ENCODE peak calls at places on chromosomes 11 and 22, in ten cellular contexts. One of them, this sample, is unnamed.
A peak's percentile ranks its signal among the peaks of the same experiment; 100 is the strongest.

GRCh38 chr11:28874706-28875105 is 766.5 kb downstream of the METTL15 start:
- DNase-seq in SJSA1: no peak
- DNase-seq in A549: no peak
- DNase-seq in OCI-LY7: no peak
- DNase-seq in fibroblast of the aortic adventitia: no peak
- DNase-seq in CD4-positive, CD25-positive, alpha-beta regulatory T cell: no peak
- DNase-seq in tibial artery: no peak
- DNase-seq in psoas muscle: no peak
- DNase-seq in CD4-positive, alpha-beta memory T cell: no peak
- DNase-seq in effector memory CD4-positive, alpha-beta T cell: no peak
- DNase-seq in this sample: no peak

GRCh38 chr22:26952654-26953379 is 295.4 kb downstream of the MIAT start:
- DNase-seq in effector memory CD4-positive, alpha-beta T cell: no peak
- DNase-seq in SJSA1: no peak
- DNase-seq in OCI-LY7: no peak
- DNase-seq in tibial artery: no peak
- DNase-seq in CD4-positive, alpha-beta memory T cell: no peak
- DNase-seq in fibroblast of the aortic adventitia: no peak
- DNase-seq in psoas muscle: no peak
- DNase-seq in A549: no peak
- DNase-seq in CD4-positive, CD25-positive, alpha-beta regulatory T cell: no peak
- DNase-seq in this sample: no peak

GRCh38 chr22:39900306-39901227 is at the start of gene GRAP2:
- DNase-seq in CD4-positive, alpha-beta memory T cell: peak; percentile 84
- DNase-seq in fibroblast of the aortic adventitia: no peak
- DNase-seq in CD4-positive, CD25-positive, alpha-beta regulatory T cell: peak; percentile 47
- DNase-seq in psoas muscle: no peak
- DNase-seq in tibial artery: no peak
- DNase-seq in A549: no peak
- DNase-seq in OCI-LY7: peak; percentile 30
- DNase-seq in SJSA1: no peak
- DNase-seq in effector memory CD4-positive, alpha-beta T cell: peak; percentile 67
- DNase-seq in this sample: no peak

GRCh38 chr11:61158691-61159381 is 2.4 kb downstream of the VPS37C start:
- DNase-seq in psoas muscle: no peak
- DNase-seq in effector memory CD4-positive, alpha-beta T cell: no peak
- DNase-seq in fibroblast of the aortic adventitia: peak; percentile 82
- DNase-seq in tibial artery: no peak
- DNase-seq in A549: no peak
- DNase-seq in CD4-positive, CD25-positive, alpha-beta regulatory T cell: no peak
- DNase-seq in OCI-LY7: no peak
- DNase-seq in SJSA1: peak; percentile 64
- DNase-seq in CD4-positive, alpha-beta memory T cell: no peak
- DNase-seq in this sample: peak; percentile 66

GRCh38 chr11:73810637-73811036 is 23.0 kb downstream of the MRPL48 start:
- DNase-seq in fibroblast of the aortic adventitia: no peak
- DNase-seq in OCI-LY7: no peak
- DNase-seq in SJSA1: peak; percentile 34
- DNase-seq in effector memory CD4-positive, alpha-beta T cell: no peak
- DNase-seq in tibial artery: no peak
- DNase-seq in psoas muscle: no peak
- DNase-seq in A549: no peak
- DNase-seq in CD4-positive, alpha-beta memory T cell: no peak
- DNase-seq in CD4-positive, CD25-positive, alpha-beta regulatory T cell: no peak
- DNase-seq in this sample: no peak

GRCh38 chr11:16739326-16739875 is 954 bp downstream of the C11orf58 start:
- DNase-seq in psoas muscle: no peak
- DNase-seq in tibial artery: no peak
- DNase-seq in SJSA1: no peak
- DNase-seq in effector memory CD4-positive, alpha-beta T cell: no peak
- DNase-seq in A549: peak; percentile 15
- DNase-seq in CD4-positive, alpha-beta memory T cell: peak; percentile 31
- DNase-seq in CD4-positive, CD25-positive, alpha-beta regulatory T cell: no peak
- DNase-seq in OCI-LY7: peak; percentile 22
- DNase-seq in fibroblast of the aortic adventitia: peak; percentile 29
- DNase-seq in this sample: no peak

GRCh38 chr11:116557261-116557660 is 215.5 kb downstream of the BUD13 start:
- DNase-seq in CD4-positive, CD25-positive, alpha-beta regulatory T cell: no peak
- DNase-seq in A549: no peak
- DNase-seq in psoas muscle: no peak
- DNase-seq in CD4-positive, alpha-beta memory T cell: no peak
- DNase-seq in tibial artery: no peak
- DNase-seq in effector memory CD4-positive, alpha-beta T cell: no peak
- DNase-seq in fibroblast of the aortic adventitia: no peak
- DNase-seq in SJSA1: no peak
- DNase-seq in OCI-LY7: no peak
- DNase-seq in this sample: no peak

GRCh38 chr11:33957304-33957917 is 65.5 kb upstream of the LMO2 start:
- DNase-seq in A549: no peak
- DNase-seq in effector memory CD4-positive, alpha-beta T cell: no peak
- DNase-seq in CD4-positive, alpha-beta memory T cell: no peak
- DNase-seq in CD4-positive, CD25-positive, alpha-beta regulatory T cell: no peak
- DNase-seq in SJSA1: no peak
- DNase-seq in fibroblast of the aortic adventitia: no peak
- DNase-seq in psoas muscle: no peak
- DNase-seq in OCI-LY7: no peak
- DNase-seq in tibial artery: no peak
- DNase-seq in this sample: no peak

GRCh38 chr11:28524098-28524497 is 415.9 kb downstream of the METTL15 start:
- DNase-seq in OCI-LY7: no peak
- DNase-seq in A549: no peak
- DNase-seq in CD4-positive, alpha-beta memory T cell: no peak
- DNase-seq in psoas muscle: no peak
- DNase-seq in tibial artery: no peak
- DNase-seq in CD4-positive, CD25-positive, alpha-beta regulatory T cell: no peak
- DNase-seq in SJSA1: no peak
- DNase-seq in fibroblast of the aortic adventitia: peak; percentile 71
- DNase-seq in effector memory CD4-positive, alpha-beta T cell: no peak
- DNase-seq in this sample: peak; percentile 59

GRCh38 chr11:70073881-70074371 is 4.2 kb upstream of the ANO1 start:
- DNase-seq in SJSA1: peak; percentile 75
- DNase-seq in CD4-positive, alpha-beta memory T cell: no peak
- DNase-seq in fibroblast of the aortic adventitia: peak; percentile 9
- DNase-seq in A549: no peak
- DNase-seq in OCI-LY7: no peak
- DNase-seq in psoas muscle: no peak
- DNase-seq in tibial artery: no peak
- DNase-seq in effector memory CD4-positive, alpha-beta T cell: no peak
- DNase-seq in CD4-positive, CD25-positive, alpha-beta regulatory T cell: no peak
- DNase-seq in this sample: peak; percentile 45

GRCh38 chr11:131253885-131254204 is 116.6 kb upstream of the NTM start:
- DNase-seq in CD4-positive, CD25-positive, alpha-beta regulatory T cell: no peak
- DNase-seq in effector memory CD4-positive, alpha-beta T cell: no peak
- DNase-seq in OCI-LY7: no peak
- DNase-seq in tibial artery: no peak
- DNase-seq in A549: no peak
- DNase-seq in CD4-positive, alpha-beta memory T cell: no peak
- DNase-seq in SJSA1: no peak
- DNase-seq in fibroblast of the aortic adventitia: peak; percentile 10
- DNase-seq in psoas muscle: no peak
- DNase-seq in this sample: no peak

GRCh38 chr11:68792400-68792955 is 41.2 kb upstream of the TESMIN start:
- DNase-seq in A549: no peak
- DNase-seq in effector memory CD4-positive, alpha-beta T cell: no peak
- DNase-seq in CD4-positive, CD25-positive, alpha-beta regulatory T cell: no peak
- DNase-seq in fibroblast of the aortic adventitia: no peak
- DNase-seq in CD4-positive, alpha-beta memory T cell: no peak
- DNase-seq in SJSA1: no peak
- DNase-seq in psoas muscle: no peak
- DNase-seq in OCI-LY7: no peak
- DNase-seq in tibial artery: no peak
- DNase-seq in this sample: no peak

GRCh38 chr22:31332886-31333285 is 13.3 kb downstream of the PATZ1 start:
- DNase-seq in A549: no peak
- DNase-seq in SJSA1: no peak
- DNase-seq in OCI-LY7: no peak
- DNase-seq in CD4-positive, CD25-positive, alpha-beta regulatory T cell: no peak
- DNase-seq in effector memory CD4-positive, alpha-beta T cell: no peak
- DNase-seq in tibial artery: no peak
- DNase-seq in fibroblast of the aortic adventitia: no peak
- DNase-seq in psoas muscle: no peak
- DNase-seq in CD4-positive, alpha-beta memory T cell: no peak
- DNase-seq in this sample: no peak

GRCh38 chr11:121544956-121545355 is 92.2 kb upstream of the SORL1-AS1 start:
- DNase-seq in CD4-positive, CD25-positive, alpha-beta regulatory T cell: no peak
- DNase-seq in OCI-LY7: peak; percentile 30
- DNase-seq in fibroblast of the aortic adventitia: no peak
- DNase-seq in tibial artery: no peak
- DNase-seq in effector memory CD4-positive, alpha-beta T cell: no peak
- DNase-seq in SJSA1: no peak
- DNase-seq in psoas muscle: no peak
- DNase-seq in A549: no peak
- DNase-seq in CD4-positive, alpha-beta memory T cell: no peak
- DNase-seq in this sample: no peak

GRCh38 chr11:125315088-125315740 is 150.7 kb downstream of the PKNOX2 start:
- DNase-seq in A549: no peak
- DNase-seq in tibial artery: no peak
- DNase-seq in effector memory CD4-positive, alpha-beta T cell: no peak
- DNase-seq in CD4-positive, alpha-beta memory T cell: no peak
- DNase-seq in OCI-LY7: no peak
- DNase-seq in SJSA1: no peak
- DNase-seq in fibroblast of the aortic adventitia: peak; percentile 65
- DNase-seq in psoas muscle: peak; percentile 63
- DNase-seq in CD4-positive, CD25-positive, alpha-beta regulatory T cell: no peak
- DNase-seq in this sample: no peak

GRCh38 chr11:114166897-114167323 is 107.4 kb downstream of the ZBTB16 start:
- DNase-seq in CD4-positive, alpha-beta memory T cell: peak; percentile 50
- DNase-seq in psoas muscle: no peak
- DNase-seq in CD4-positive, CD25-positive, alpha-beta regulatory T cell: no peak
- DNase-seq in effector memory CD4-positive, alpha-beta T cell: no peak
- DNase-seq in OCI-LY7: peak; percentile 28
- DNase-seq in fibroblast of the aortic adventitia: peak; percentile 94
- DNase-seq in A549: no peak
- DNase-seq in SJSA1: peak; percentile 37
- DNase-seq in tibial artery: no peak
- DNase-seq in this sample: peak; percentile 17

DNA sequence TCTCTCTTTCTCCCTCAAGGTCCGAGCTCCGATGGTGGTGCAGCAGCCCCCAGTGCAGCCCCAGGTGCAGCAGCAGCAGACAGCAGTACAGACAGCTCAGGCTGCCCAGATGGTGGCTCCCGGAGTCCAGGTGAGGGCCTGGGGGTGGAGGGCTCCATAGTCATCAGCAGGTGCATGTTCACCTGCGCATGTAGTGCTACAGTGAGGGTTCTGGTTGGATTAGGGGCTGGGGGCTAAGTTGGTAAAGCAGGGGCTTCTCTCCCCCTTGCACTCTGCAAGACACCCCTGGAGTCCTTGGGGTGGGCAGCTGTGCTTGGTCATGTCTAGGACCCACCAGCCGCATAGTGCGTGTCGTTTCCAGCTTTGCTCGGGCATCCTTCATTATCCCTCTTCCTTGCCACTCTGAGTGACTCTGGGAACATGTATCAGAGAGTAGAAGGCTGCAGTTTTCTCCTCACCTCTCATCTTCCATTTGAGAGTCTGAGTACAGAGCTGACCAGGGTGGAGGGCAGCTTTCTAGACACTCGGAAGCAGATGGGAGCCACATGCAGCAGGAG is 61.2 kb downstream of the MED15 start:
- DNase-seq in OCI-LY7: no peak
- DNase-seq in effector memory CD4-positive, alpha-beta T cell: no peak
- DNase-seq in tibial artery: no peak
- DNase-seq in psoas muscle: peak; percentile 48
- DNase-seq in fibroblast of the aortic adventitia: no peak
- DNase-seq in A549: no peak
- DNase-seq in CD4-positive, CD25-positive, alpha-beta regulatory T cell: no peak
- DNase-seq in SJSA1: no peak
- DNase-seq in CD4-positive, alpha-beta memory T cell: no peak
- DNase-seq in this sample: no peak
- H3K4me3 ChIP-seq in OCI-LY7: no peak overlapping the region
- H3K4me3 ChIP-seq in effector memory CD4-positive, alpha-beta T cell: peak overlapping the region; percentile 29
- H3K4me3 ChIP-seq in tibial artery: no peak overlapping the region
- H3K4me3 ChIP-seq in psoas muscle: no peak overlapping the region
- H3K4me3 ChIP-seq in fibroblast of the aortic adventitia: no peak overlapping the region
- H3K4me3 ChIP-seq in A549: no peak overlapping the region
- H3K4me3 ChIP-seq in CD4-positive, CD25-positive, alpha-beta regulatory T cell: peak overlapping the region; percentile 54
- H3K4me3 ChIP-seq in SJSA1: no peak overlapping the region
- H3K4me3 ChIP-seq in CD4-positive, alpha-beta memory T cell: peak overlapping the region; percentile 14
- H3K4me3 ChIP-seq in this sample: no peak overlapping the region

DNA sequence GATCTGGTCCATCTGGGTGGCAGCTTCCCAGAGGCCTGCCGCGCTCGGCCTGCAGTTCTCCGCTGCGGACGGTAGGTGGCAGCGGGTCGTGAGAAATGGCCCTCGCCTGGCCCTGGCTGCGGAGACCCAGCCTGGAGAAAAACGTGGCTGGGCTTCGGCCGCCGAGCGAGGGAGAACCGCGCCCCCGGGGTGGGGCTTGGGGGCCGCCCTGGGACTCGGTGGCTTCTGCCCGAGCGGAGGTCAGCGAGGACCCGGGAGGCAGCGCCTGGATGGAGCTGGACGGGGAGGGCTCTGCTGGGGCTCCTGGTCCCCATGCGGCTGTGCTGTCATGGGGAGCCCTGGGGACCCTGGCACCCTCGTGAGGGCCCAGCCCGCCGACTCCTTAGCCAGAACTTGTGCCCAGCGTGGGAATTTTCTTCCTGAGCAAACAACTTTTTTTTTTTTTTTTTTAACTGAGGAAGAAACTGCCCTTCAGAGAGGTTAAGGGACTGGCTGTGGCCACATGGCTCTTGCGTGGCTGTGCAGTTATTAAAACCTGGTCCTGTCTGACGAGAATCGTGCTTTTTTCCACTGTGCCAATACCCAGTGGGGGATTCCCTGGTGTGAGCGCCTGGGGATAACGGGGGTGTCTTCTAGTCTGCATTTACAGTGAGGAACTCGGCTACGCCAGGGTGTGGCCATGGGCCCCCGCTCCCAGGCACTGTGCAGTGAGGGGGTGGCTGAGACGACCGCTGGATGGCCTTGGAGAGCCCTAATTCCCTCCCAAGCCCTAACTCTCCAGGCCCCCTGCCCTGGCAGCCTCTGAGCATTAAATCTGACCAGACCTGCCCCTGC is 535.6 kb downstream of the INSC start:
- DNase-seq in effector memory CD4-positive, alpha-beta T cell: peak; percentile 31
- DNase-seq in CD4-positive, CD25-positive, alpha-beta regulatory T cell: peak; percentile 10
- DNase-seq in OCI-LY7: peak; percentile 81
- DNase-seq in A549: peak; percentile 90
- DNase-seq in psoas muscle: peak; percentile 96
- DNase-seq in fibroblast of the aortic adventitia: peak; percentile 89
- DNase-seq in tibial artery: peak; percentile 93
- DNase-seq in CD4-positive, alpha-beta memory T cell: peak; percentile 58
- DNase-seq in SJSA1: peak; percentile 100
- DNase-seq in this sample: peak; percentile 92
- H3K4me3 ChIP-seq in effector memory CD4-positive, alpha-beta T cell: peak overlapping the region; percentile 26
- H3K4me3 ChIP-seq in CD4-positive, CD25-positive, alpha-beta regulatory T cell: no peak overlapping the region
- H3K4me3 ChIP-seq in OCI-LY7: peak overlapping the region; percentile 45
- H3K4me3 ChIP-seq in A549: peak overlapping the region; percentile 43
- H3K4me3 ChIP-seq in psoas muscle: peak overlapping the region; percentile 62
- H3K4me3 ChIP-seq in fibroblast of the aortic adventitia: peak overlapping the region; percentile 56
- H3K4me3 ChIP-seq in tibial artery: peak overlapping the region; percentile 44
- H3K4me3 ChIP-seq in CD4-positive, alpha-beta memory T cell: no peak overlapping the region
- H3K4me3 ChIP-seq in SJSA1: peak overlapping the region; percentile 21
- H3K4me3 ChIP-seq in this sample: peak overlapping the region; percentile 52

GRCh38 chr22:46081831-46082210 is 68.5 kb upstream of the PPARA start:
- DNase-seq in A549: no peak
- DNase-seq in tibial artery: peak; percentile 20
- DNase-seq in effector memory CD4-positive, alpha-beta T cell: no peak
- DNase-seq in CD4-positive, alpha-beta memory T cell: no peak
- DNase-seq in fibroblast of the aortic adventitia: peak; percentile 52
- DNase-seq in CD4-positive, CD25-positive, alpha-beta regulatory T cell: no peak
- DNase-seq in SJSA1: no peak
- DNase-seq in OCI-LY7: no peak
- DNase-seq in psoas muscle: peak; percentile 51
- DNase-seq in this sample: no peak
- H3K4me3 ChIP-seq in A549: peak overlapping the region; percentile 52
- H3K4me3 ChIP-seq in tibial artery: peak overlapping the region; percentile 85
- H3K4me3 ChIP-seq in effector memory CD4-positive, alpha-beta T cell: no peak overlapping the region
- H3K4me3 ChIP-seq in CD4-positive, alpha-beta memory T cell: no peak overlapping the region
- H3K4me3 ChIP-seq in fibroblast of the aortic adventitia: peak overlapping the region; percentile 98
- H3K4me3 ChIP-seq in CD4-positive, CD25-positive, alpha-beta regulatory T cell: no peak overlapping the region
- H3K4me3 ChIP-seq in SJSA1: peak overlapping the region; percentile 88
- H3K4me3 ChIP-seq in OCI-LY7: no peak overlapping the region
- H3K4me3 ChIP-seq in psoas muscle: peak overlapping the region; percentile 95
- H3K4me3 ChIP-seq in this sample: no peak overlapping the region

GRCh38 chr22:17366830-17367229 is 2.4 kb upstream of the CECR2 start:
- DNase-seq in A549: peak; percentile 33
- DNase-seq in CD4-positive, alpha-beta memory T cell: no peak
- DNase-seq in SJSA1: no peak
- DNase-seq in CD4-positive, CD25-positive, alpha-beta regulatory T cell: no peak
- DNase-seq in OCI-LY7: peak; percentile 67
- DNase-seq in fibroblast of the aortic adventitia: no peak
- DNase-seq in tibial artery: no peak
- DNase-seq in effector memory CD4-positive, alpha-beta T cell: no peak
- DNase-seq in psoas muscle: peak; percentile 75
- DNase-seq in this sample: no peak
- H3K4me3 ChIP-seq in A549: no peak overlapping the region
- H3K4me3 ChIP-seq in CD4-positive, alpha-beta memory T cell: no peak overlapping the region
- H3K4me3 ChIP-seq in SJSA1: no peak overlapping the region
- H3K4me3 ChIP-seq in CD4-positive, CD25-positive, alpha-beta regulatory T cell: no peak overlapping the region
- H3K4me3 ChIP-seq in OCI-LY7: no peak overlapping the region
- H3K4me3 ChIP-seq in fibroblast of the aortic adventitia: no peak overlapping the region
- H3K4me3 ChIP-seq in tibial artery: no peak overlapping the region
- H3K4me3 ChIP-seq in effector memory CD4-positive, alpha-beta T cell: no peak overlapping the region
- H3K4me3 ChIP-seq in psoas muscle: peak overlapping the region; percentile 92
- H3K4me3 ChIP-seq in this sample: no peak overlapping the region